ENCODE peak calls at places on chromosomes 2 and 18, in four cellular contexts. L, V, H and S are unnamed samples. For H3K4me1, the result is how much of the 10 kb centered on the place peaks cover.

GRCh38 chr2:161956751-161957150 is 117.3 kb downstream of the DPP4 start:
- DNase-seq in L (no peak), V (no peak), H (no peak), S (no peak)

GRCh38 chr2:99648115-99648850 is 158.5 kb upstream of the REV1 start:
- DNase-seq in V (no peak), L (peak), H (peak), S (no peak)

GRCh38 chr2:237931205-237931721 is 35.6 kb upstream of the UBE2F start:
- DNase-seq in V (no peak), H (no peak), L (peak), S (no peak)

GRCh38 chr2:74199275-74199701 is 873 bp downstream of the MTHFD2 start:
- DNase-seq in V (no peak), H (no peak), L (no peak), S (no peak)

GRCh38 chr2:149731112-149731511 is 143.5 kb upstream of the MMADHC start:
- DNase-seq in V (no peak), H (no peak), L (no peak), S (no peak)

GRCh38 chr18:59814872-59815271 is 84.9 kb upstream of the PMAIP1 start:
- DNase-seq in H (no peak), V (no peak), L (peak), S (no peak)

GRCh38 chr2:40300391-40300790 is 151.5 kb downstream of the SLC8A1 start:
- DNase-seq in H (no peak), V (no peak), L (no peak), S (no peak)

GRCh38 chr2:35428548-35428947 is 927.0 kb upstream of the CRIM1 start:
- DNase-seq in H (no peak), L (no peak), V (no peak), S (no peak)

GRCh38 chr2:65435625-65436168 is 3.3 kb upstream of the SPRED2 start:
- DNase-seq in L (peak), V (peak), H (peak), S (peak)

GRCh38 chr2:7180641-7181370 is 263.6 kb downstream of the RNF144A start:
- DNase-seq in H (no peak), L (no peak), V (no peak), S (no peak)
- H3K27ac ChIP-seq in H (no peak), L (no peak), V (no peak), S (no peak)

GRCh38 chr2:236535024-236535423 is 34.6 kb upstream of the ACKR3 start:
- DNase-seq in V (no peak), L (peak), H (no peak), S (no peak)

GRCh38 chr2:236533343-236533742 is 36.3 kb upstream of the ACKR3 start:
- DNase-seq in L (no peak), V (no peak), H (no peak), S (no peak)

GRCh38 chr2:236538242-236538641 is 31.4 kb upstream of the ACKR3 start:
- DNase-seq in L (no peak), H (no peak), V (no peak), S (no peak)

GRCh38 chr2:236541008-236541562 is 28.5 kb upstream of the ACKR3 start:
- DNase-seq in V (no peak), H (no peak), L (no peak), S (no peak)

GRCh38 chr2:236536727-236537398 is 32.8 kb upstream of the ACKR3 start:
- DNase-seq in L (no peak), H (no peak), V (no peak), S (no peak)
- H3K4me3 ChIP-seq in L (no peak), H (no peak), V (no peak), S (no peak)

GRCh38 chr2:43764086-43764710 is 9.6 kb upstream of the DYNC2LI1 start:
- DNase-seq in L (peak), H (no peak), V (no peak), S (no peak)

GRCh38 chr2:43758738-43759137 is 15.1 kb upstream of the DYNC2LI1 start:
- DNase-seq in V (no peak), L (no peak), H (peak), S (no peak)

GRCh38 chr2:43766006-43766405 is 7.8 kb upstream of the DYNC2LI1 start:
- DNase-seq in L (no peak), V (no peak), H (no peak), S (no peak)

GRCh38 chr2:43759195-43759594 is 14.6 kb upstream of the DYNC2LI1 start:
- DNase-seq in L (peak), V (no peak), H (peak), S (no peak)

GRCh38 chr2:43762286-43762685 is 11.6 kb upstream of the DYNC2LI1 start:
- DNase-seq in H (no peak), L (peak), V (no peak), S (no peak)
- H3K4me1 ChIP-seq in H (under half), L (under half), V (under half), S (under half)

GRCh38 chr2:47735046-47735445 is 47.9 kb upstream of the MSH6 start:
- DNase-seq in V (no peak), H (no peak), L (no peak), S (no peak)

GRCh38 chr2:47735470-47735869 is 47.5 kb upstream of the MSH6 start:
- DNase-seq in L (no peak), H (no peak), V (no peak), S (no peak)

GRCh38 chr2:47735912-47736311 is 47.0 kb upstream of the MSH6 start:
- DNase-seq in L (no peak), V (no peak), H (no peak), S (no peak)

GRCh38 chr2:47738331-47738730 is 44.6 kb upstream of the MSH6 start:
- DNase-seq in H (no peak), V (no peak), L (no peak), S (no peak)

GRCh38 chr2:47737191-47737975 is 45.6 kb upstream of the MSH6 start:
- DNase-seq in L (no peak), V (no peak), H (no peak), S (no peak)
- H3K27ac ChIP-seq in L (no peak), V (no peak), H (no peak), S (no peak)

DNA sequence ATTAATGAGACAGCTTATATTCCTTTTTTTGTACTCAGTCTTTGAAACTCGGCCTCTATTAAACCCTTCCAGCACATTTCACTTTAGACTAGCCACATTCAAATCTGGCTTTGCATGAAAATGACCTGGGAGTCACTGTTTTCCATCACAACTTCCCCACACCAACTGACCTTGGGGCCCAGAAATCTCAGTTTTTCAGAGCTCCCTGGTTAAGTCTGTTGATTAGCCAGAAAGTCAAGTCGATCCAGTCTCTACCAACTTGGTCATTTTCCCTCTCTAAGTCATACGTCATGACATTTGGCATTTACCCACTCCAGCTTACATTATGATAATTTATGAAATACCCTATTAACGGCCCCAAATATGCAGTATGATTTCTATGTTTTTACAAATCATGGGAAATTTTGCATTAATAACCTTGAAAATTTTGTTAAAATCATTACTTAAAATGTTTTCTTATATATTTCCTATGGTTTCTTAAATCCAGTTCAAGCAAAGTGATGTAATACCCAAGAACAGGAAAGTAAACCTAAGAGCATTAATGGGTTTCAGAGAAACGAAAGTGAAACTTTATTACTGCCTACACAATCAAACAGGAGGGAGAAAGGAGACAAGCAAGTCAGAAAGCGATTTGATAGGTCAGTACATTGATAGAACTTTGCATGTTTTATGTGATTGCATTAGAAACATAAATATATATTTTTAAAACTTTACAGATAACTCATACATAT is 77.1 kb downstream of the SPATS2L start:
- DNase-seq in L (peak), V (no peak), H (no peak), S (no peak)
- H3K4me3 ChIP-seq in L (no peak), V (peak), H (no peak), S (peak)

GRCh38 chr2:36564377-36564930 is 33.5 kb downstream of the FEZ2 start:
- DNase-seq in L (no peak), V (no peak), H (no peak), S (no peak)
- H3K4me1 ChIP-seq in L (under half), V (under half), H (under half), S (under half)

GRCh38 chr18:23114911-23115310 is 20.4 kb upstream of the CABLES1 start:
- DNase-seq in L (peak), V (peak), H (no peak), S (no peak)
- H3K27ac ChIP-seq in L (peak), V (peak), H (peak), S (peak)

DNA sequence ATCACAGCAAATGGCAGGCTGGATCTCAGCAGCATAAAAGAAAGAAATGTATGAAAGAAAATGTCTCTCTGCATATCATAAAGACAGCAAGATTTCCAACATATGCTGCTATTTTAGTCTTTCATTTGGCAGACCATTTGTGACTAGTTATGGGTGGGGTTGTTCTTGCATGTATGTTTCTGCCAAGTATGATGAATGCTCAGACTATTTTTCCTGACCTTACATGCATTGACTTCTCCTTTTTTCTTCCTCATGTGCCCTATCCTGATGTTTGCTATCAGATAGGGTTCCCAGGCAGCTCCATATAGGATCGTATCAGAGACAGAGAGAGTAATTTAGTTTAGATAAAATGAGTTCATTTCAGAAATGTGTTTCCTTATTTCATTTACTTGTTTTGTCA is 58.4 kb upstream of the PARD3B start:
- DNase-seq in V (no peak), H (no peak), L (peak), S (no peak)
- H3K4me3 ChIP-seq in V (no peak), H (no peak), L (no peak), S (no peak)

GRCh38 chr18:8696749-8697211 is 8.6 kb upstream of the MTCL1 start:
- DNase-seq in H (peak), V (peak), L (peak), S (peak)
- H3K4me1 ChIP-seq in H (under half), V (under half), L (under half), S (under half)